ENCODE peak calls at places on chromosome 19, in four cellular contexts. T is KBM-7; H is esophagus muscularis mucosa; G is activated CD4-positive, alpha-beta T cell treated with anti-CD3 and anti-CD28 coated beads, Interleukin-2, amount 50 U/mL, for 24 hours. Z is an unnamed sample.
A peak's percentile ranks its signal among the peaks of the same experiment; 100 is the strongest.

GRCh38 chr19:41597600-41598041 is 21.7 kb downstream of the CEACAM21 start:
- DNase-seq in H (no peak), T (peak; percentile 79), G (peak; percentile 72), Z (peak; percentile 74)

GRCh38 chr19:46060012-46060411 is 19.2 kb upstream of the IGFL4 start:
- DNase-seq in G (no peak), T (no peak), H (no peak), Z (no peak)

GRCh38 chr19:55241935-55242464 is 13.4 kb upstream of the TMEM86B start:
- DNase-seq in T (no peak), H (no peak), G (no peak), Z (no peak)

GRCh38 chr19:55080121-55080914 is 4.6 kb downstream of the EPS8L1 start:
- DNase-seq in T (peak; percentile 79), H (no peak), G (peak; percentile 40), Z (no peak)

GRCh38 chr19:45133661-45134060 is 27.1 kb downstream of the NKPD1 start:
- DNase-seq in T (no peak), G (no peak), H (no peak), Z (no peak)

GRCh38 chr19:20124879-20125278 is 42.1 kb upstream of the ZNF486 start:
- DNase-seq in T (no peak), H (no peak), G (no peak), Z (no peak)

GRCh38 chr19:952680-953500 is 27.1 kb downstream of the ARID3A start:
- DNase-seq in T (no peak), G (no peak), H (no peak), Z (no peak)

GRCh38 chr19:4414800-4415251 is 12.4 kb downstream of the CHAF1A start:
- DNase-seq in H (no peak), T (no peak), G (no peak), Z (no peak)

GRCh38 chr19:48991823-48992570 is 1.1 kb downstream of the GYS1 start:
- DNase-seq in H (no peak), T (peak; percentile 48), G (no peak), Z (no peak)

GRCh38 chr19:7391218-7391670 is 42.5 kb downstream of the ARHGEF18 start:
- DNase-seq in G (no peak), H (no peak), T (no peak), Z (no peak)